ENCODE peak calls at places on chromosomes 16 and 17, in ten cellular contexts. G is spleen; Q is mammary epithelial cell; V is effector memory CD4-positive, alpha-beta T cell; S is fibroblast of lung; T is Karpas-422; L is SJSA1; P is Peyer's patch; J is small intestine; K is lung. W is an unnamed sample. For H3K4me1, the result is how much of the 10 kb centered on the place peaks cover.

GRCh38 chr16:87703835-87704375 is 61.9 kb downstream of the KLHDC4 start:
- DNase-seq in G (no peak), Q (no peak), V (no peak), S (no peak), T (no peak), L (no peak), P (no peak), J (no peak), K (no peak), W (no peak)

GRCh38 chr17:42617956-42618431 is 8.5 kb downstream of the TUBG1 start:
- DNase-seq in G (no peak), Q (peak), V (no peak), S (no peak), T (no peak), L (no peak), P (no peak), J (no peak), K (no peak), W (no peak)

GRCh38 chr16:71659471-71659870 is 33.5 kb downstream of the MARVELD3 start:
- DNase-seq in G (no peak), Q (no peak), V (no peak), S (no peak), T (no peak), L (no peak), P (no peak), J (no peak), K (no peak), W (no peak)

GRCh38 chr16:8127096-8127495 is 463.2 kb downstream of the TMEM114 start:
- DNase-seq in G (no peak), Q (no peak), V (no peak), S (no peak), T (no peak), L (no peak), P (no peak), J (no peak), K (no peak), W (no peak)

GRCh38 chr16:2035431-2036199 is 8.9 kb downstream of the NHERF2 start:
- DNase-seq in G (no peak), Q (no peak), V (no peak), S (peak), T (no peak), L (peak), P (no peak), J (no peak), K (peak), W (no peak)

GRCh38 chr16:31810863-31811262 is 62.7 kb upstream of the ZNF267 start:
- DNase-seq in G (no peak), Q (no peak), V (no peak), S (no peak), T (no peak), L (no peak), P (no peak), J (no peak), K (no peak), W (no peak)

GRCh38 chr16:9378876-9379275 is 287.4 kb downstream of the HAPSTR1 start:
- DNase-seq in G (no peak), Q (no peak), V (no peak), S (no peak), T (no peak), L (no peak), P (no peak), J (no peak), K (no peak), W (no peak)

GRCh38 chr17:32498362-32498761 is 11.6 kb downstream of the CDK5R1 start:
- DNase-seq in G (no peak), Q (no peak), V (no peak), S (no peak), T (no peak), L (no peak), P (peak), J (no peak), K (no peak), W (no peak)

GRCh38 chr16:56931769-56932587 is at the start of gene HERPUD1:
- DNase-seq in G (peak), Q (peak), V (peak), S (peak), T (peak), L (peak), P (peak), J (peak), K (peak), W (peak)

GRCh38 chr17:33291248-33292183 is 1.6 kb downstream of the ASIC2 start:
- DNase-seq in G (peak), Q (peak), V (no peak), S (peak), T (no peak), L (peak), P (peak), J (peak), K (no peak), W (peak)

GRCh38 chr17:50373705-50374104 is 676 bp downstream of the EME1 start:
- DNase-seq in G (no peak), Q (no peak), V (no peak), S (no peak), T (no peak), L (no peak), P (no peak), J (no peak), K (no peak), W (no peak)

GRCh38 chr16:89498839-89499238 is 8.5 kb upstream of the ANKRD11 start:
- DNase-seq in G (no peak), Q (no peak), V (no peak), S (no peak), T (no peak), L (no peak), P (no peak), J (no peak), K (no peak), W (no peak)

GRCh38 chr16:50282010-50282538 is 15.7 kb downstream of the ADCY7 start:
- DNase-seq in G (peak), Q (no peak), V (peak), S (peak), T (peak), L (no peak), P (no peak), J (peak), K (peak), W (no peak)

GRCh38 chr16:685967-686366 is 1.8 kb upstream of the JMJD8 start:
- DNase-seq in G (peak), Q (no peak), V (no peak), S (peak), T (no peak), L (peak), P (peak), J (peak), K (no peak), W (no peak)

GRCh38 chr16:88977028-88977844 is at the start of gene CBFA2T3:
- DNase-seq in G (peak), Q (no peak), V (no peak), S (peak), T (no peak), L (no peak), P (peak), J (no peak), K (peak), W (no peak)

GRCh38 chr16:65660390-65660789 is 538.5 kb upstream of the CDH11 start:
- DNase-seq in G (no peak), Q (peak), V (no peak), S (no peak), T (no peak), L (no peak), P (no peak), J (no peak), K (no peak), W (no peak)

GRCh38 chr17:16486373-16487250 is 5.4 kb downstream of the LRRC75A start:
- DNase-seq in G (no peak), Q (peak), V (no peak), S (peak), T (no peak), L (no peak), P (peak), J (peak), K (peak), W (peak)

GRCh38 chr17:66006654-66007053 is 185.3 kb downstream of the CEP112 start:
- DNase-seq in G (no peak), Q (no peak), V (no peak), S (no peak), T (no peak), L (no peak), P (no peak), J (no peak), K (no peak), W (no peak)

GRCh38 chr16:66481081-66481942 is 54.2 kb downstream of the BEAN1 start:
- DNase-seq in G (no peak), Q (no peak), V (no peak), S (no peak), T (no peak), L (no peak), P (no peak), J (no peak), K (no peak), W (no peak)

GRCh38 chr17:58556833-58557250 is 42.4 kb upstream of the MTMR4 start:
- DNase-seq in G (no peak), Q (no peak), V (no peak), S (no peak), T (no peak), L (peak), P (no peak), J (no peak), K (no peak), W (peak)

GRCh38 chr17:1011760-1012735 is 15.1 kb downstream of the TIMM22 start:
- DNase-seq in G (peak), Q (no peak), V (no peak), S (no peak), T (no peak), L (no peak), P (no peak), J (no peak), K (no peak), W (no peak)

GRCh38 chr17:61474235-61474927 is 22.2 kb downstream of the TBX4 start:
- DNase-seq in G (no peak), Q (peak), V (no peak), S (peak), T (no peak), L (no peak), P (peak), J (no peak), K (no peak), W (no peak)

GRCh38 chr17:82020874-82021727 is 1.6 kb downstream of the CENPX start:
- DNase-seq in G (no peak), Q (peak), V (no peak), S (peak), T (peak), L (peak), P (peak), J (peak), K (peak), W (peak)

GRCh38 chr17:16214190-16215001 is 938 bp downstream of the NCOR1 start:
- DNase-seq in G (no peak), Q (peak), V (no peak), S (no peak), T (peak), L (no peak), P (no peak), J (peak), K (no peak), W (peak)

GRCh38 chr17:47660064-47660492 is 10.4 kb downstream of the KPNB1 start:
- DNase-seq in G (no peak), Q (no peak), V (no peak), S (no peak), T (no peak), L (no peak), P (no peak), J (peak), K (no peak), W (no peak)

GRCh38 chr17:50889528-50890118 is 23.5 kb upstream of the TOB1 start:
- DNase-seq in G (no peak), Q (no peak), V (no peak), S (no peak), T (no peak), L (no peak), P (no peak), J (peak), K (no peak), W (no peak)

GRCh38 chr17:55466671-55467070 is 44.6 kb downstream of the SMIM36 start:
- DNase-seq in G (no peak), Q (no peak), V (no peak), S (no peak), T (no peak), L (no peak), P (no peak), J (peak), K (no peak), W (no peak)

GRCh38 chr17:63950940-63951907 is 19.1 kb upstream of the CD79B start:
- DNase-seq in G (peak), Q (peak), V (no peak), S (no peak), T (peak), L (no peak), P (peak), J (peak), K (no peak), W (no peak)

GRCh38 chr16:75080205-75081029 is 36.2 kb downstream of the LDHD start:
- DNase-seq in G (no peak), Q (peak), V (no peak), S (peak), T (no peak), L (no peak), P (no peak), J (no peak), K (no peak), W (no peak)

GRCh38 chr16:72291531-72291981 is 119.6 kb upstream of the PMFBP1 start:
- DNase-seq in G (no peak), Q (peak), V (no peak), S (peak), T (no peak), L (peak), P (no peak), J (peak), K (no peak), W (no peak)

GRCh38 chr17:19978803-19979202 is 1.2 kb upstream of the AKAP10 start:
- DNase-seq in G (no peak), Q (no peak), V (no peak), S (no peak), T (no peak), L (no peak), P (no peak), J (no peak), K (no peak), W (no peak)
- H3K4me3 ChIP-seq in G (no peak), Q (no peak), V (no peak), S (no peak), T (peak), L (no peak), P (no peak), J (no peak), K (no peak), W (no peak)

GRCh38 chr17:77872199-77872598 is 86.3 kb upstream of the TNRC6C start:
- DNase-seq in G (peak), Q (no peak), V (no peak), S (no peak), T (no peak), L (no peak), P (no peak), J (no peak), K (no peak), W (no peak)
- H3K4me1 ChIP-seq in G (half or more), Q (under half), V (under half), S (under half), T (under half), L (under half), P (under half), J (under half), K (under half), W (under half)

GRCh38 chr16:11236441-11236840 is 19.6 kb downstream of the SOCS1 start:
- DNase-seq in G (no peak), Q (no peak), V (no peak), S (no peak), T (no peak), L (no peak), P (no peak), J (no peak), K (no peak), W (no peak)

GRCh38 chr16:11235703-11235991 is 20.4 kb downstream of the SOCS1 start:
- DNase-seq in G (no peak), Q (no peak), V (no peak), S (no peak), T (no peak), L (no peak), P (no peak), J (peak), K (no peak), W (no peak)

GRCh38 chr16:11238272-11239202 is 17.5 kb downstream of the SOCS1 start:
- DNase-seq in G (no peak), Q (no peak), V (no peak), S (no peak), T (peak), L (no peak), P (no peak), J (no peak), K (no peak), W (peak)

GRCh38 chr16:11234884-11235702 is 20.9 kb downstream of the SOCS1 start:
- DNase-seq in G (no peak), Q (no peak), V (no peak), S (peak), T (no peak), L (no peak), P (no peak), J (peak), K (no peak), W (no peak)

DNA sequence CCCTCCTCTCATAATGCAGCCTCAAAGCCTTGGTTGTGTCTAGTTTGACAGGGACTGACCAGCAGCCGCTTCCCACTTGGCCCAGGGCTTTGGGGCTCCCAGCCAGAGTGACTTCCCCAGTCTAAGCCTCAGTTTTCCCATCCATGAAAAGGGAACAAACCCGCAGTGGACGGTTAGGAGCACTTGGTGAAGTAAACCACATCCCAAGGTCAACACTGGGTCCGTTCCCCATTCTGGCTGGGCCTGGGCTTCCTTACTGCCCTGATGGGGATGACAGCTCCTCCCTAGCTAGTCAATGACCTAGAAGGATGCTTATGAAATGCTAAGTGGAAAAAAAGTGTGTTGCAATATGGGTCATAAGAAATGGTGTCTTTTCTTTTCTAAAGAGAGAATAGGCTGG is 19.1 kb downstream of the SOCS1 start:
- DNase-seq in G (no peak), Q (no peak), V (no peak), S (peak), T (no peak), L (no peak), P (no peak), J (no peak), K (peak), W (no peak)
- H3K4me3 ChIP-seq in G (no peak), Q (no peak), V (no peak), S (no peak), T (no peak), L (no peak), P (no peak), J (no peak), K (no peak), W (no peak)

GRCh38 chr16:85683363-85683762 is 5.4 kb downstream of the GINS2 start:
- DNase-seq in G (peak), Q (no peak), V (no peak), S (no peak), T (no peak), L (no peak), P (no peak), J (no peak), K (no peak), W (no peak)
- H3K4me1 ChIP-seq in G (under half), Q (under half), V (under half), S (under half), T (under half), L (under half), P (under half), J (under half), K (under half), W (under half)

DNA sequence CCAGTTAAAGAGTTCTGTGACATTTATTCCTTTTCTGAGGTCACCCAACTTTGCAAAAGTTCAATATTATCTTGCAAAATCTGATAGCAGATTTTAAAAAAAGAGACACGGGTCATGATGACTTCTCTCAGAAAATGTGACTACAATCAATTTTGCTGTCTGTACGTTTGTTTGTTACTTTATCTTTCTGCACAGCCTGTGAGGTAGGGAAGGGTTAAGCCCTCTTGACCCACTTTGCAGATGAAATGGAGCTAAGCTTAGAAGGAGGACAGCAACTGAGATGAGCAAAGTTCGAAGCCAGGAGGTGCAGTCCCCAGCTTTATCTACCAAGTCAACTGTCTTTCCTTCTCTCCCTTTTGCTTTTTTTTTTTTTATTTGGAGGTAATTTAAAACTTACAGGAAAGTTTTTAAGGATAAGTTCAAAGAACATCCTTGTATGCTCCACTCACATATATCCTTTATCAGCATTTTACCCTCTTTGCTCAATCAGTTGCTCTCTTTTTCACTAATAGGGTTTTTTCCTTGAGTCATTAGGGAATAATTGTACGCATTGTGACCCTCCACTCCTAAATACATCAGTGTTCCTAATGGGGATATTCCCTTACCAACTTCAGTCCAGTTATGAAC is 86.8 kb downstream of the MSI2 start:
- DNase-seq in G (no peak), Q (no peak), V (no peak), S (no peak), T (no peak), L (no peak), P (no peak), J (no peak), K (no peak), W (no peak)
- H3K4me3 ChIP-seq in G (no peak), Q (no peak), V (no peak), S (no peak), T (no peak), L (no peak), P (no peak), J (no peak), K (no peak), W (no peak)

GRCh38 chr17:8159032-8159400 is 3.7 kb downstream of the VAMP2 start:
- DNase-seq in G (no peak), Q (no peak), V (no peak), S (no peak), T (no peak), L (no peak), P (no peak), J (no peak), K (no peak), W (no peak)
- H3K4me1 ChIP-seq in G (half or more), Q (under half), V (half or more), S (under half), T (half or more), L (half or more), P (under half), J (under half), K (under half), W (under half)

GRCh38 chr16:85151603-85152413 is 39.5 kb upstream of the CIBAR2 start:
- DNase-seq in G (no peak), Q (peak), V (no peak), S (peak), T (no peak), L (peak), P (no peak), J (no peak), K (no peak), W (no peak)
- H3K4me3 ChIP-seq in G (no peak), Q (no peak), V (no peak), S (no peak), T (no peak), L (no peak), P (no peak), J (no peak), K (no peak), W (no peak)

W was measured in HAP-1.